ENCODE peak calls at places on chromosomes 12 and 14, in seven cellular contexts. One of them, this sample, is unnamed.

GRCh38 chr12:72865921-72866320 is 593.8 kb downstream of the TRHDE start:
- DNase-seq in endothelial cell: no peak
- DNase-seq in activated CD8-positive, alpha-beta memory T cell treated with anti-CD3 and anti-CD28 coated beads for 4 hours: no peak
- DNase-seq in nephron progenitor cell: no peak
- DNase-seq in central memory CD4-positive, alpha-beta T cell: no peak
- DNase-seq in H54: no peak
- DNase-seq in stimulated activated CD4-positive, alpha-beta T cell treated with anti-CD3 and anti-CD28 coated beads, Interleukin-2, amount 100 ng/mL, for 4 hours: no peak
- DNase-seq in this sample: no peak

GRCh38 chr14:55794655-55795583 is 214.9 kb downstream of the KTN1 start:
- DNase-seq in endothelial cell: no peak
- DNase-seq in nephron progenitor cell: no peak
- DNase-seq in central memory CD4-positive, alpha-beta T cell: no peak
- DNase-seq in H54: peak; percentile 6
- DNase-seq in stimulated activated CD4-positive, alpha-beta T cell treated with anti-CD3 and anti-CD28 coated beads, Interleukin-2, amount 100 ng/mL, for 4 hours: no peak
- DNase-seq in activated CD8-positive, alpha-beta memory T cell treated with anti-CD3 and anti-CD28 coated beads for 4 hours: no peak
- DNase-seq in this sample: peak; percentile 50

GRCh38 chr12:14577344-14577743 is 9.7 kb upstream of the PLBD1 start:
- DNase-seq in activated CD8-positive, alpha-beta memory T cell treated with anti-CD3 and anti-CD28 coated beads for 4 hours: no peak
- DNase-seq in endothelial cell: no peak
- DNase-seq in central memory CD4-positive, alpha-beta T cell: peak; percentile 59
- DNase-seq in nephron progenitor cell: no peak
- DNase-seq in H54: no peak
- DNase-seq in stimulated activated CD4-positive, alpha-beta T cell treated with anti-CD3 and anti-CD28 coated beads, Interleukin-2, amount 100 ng/mL, for 4 hours: no peak
- DNase-seq in this sample: no peak

GRCh38 chr12:21527451-21528180 is 1.5 kb downstream of the SPX start:
- DNase-seq in nephron progenitor cell: peak; percentile 72
- DNase-seq in stimulated activated CD4-positive, alpha-beta T cell treated with anti-CD3 and anti-CD28 coated beads, Interleukin-2, amount 100 ng/mL, for 4 hours: peak; percentile 23
- DNase-seq in activated CD8-positive, alpha-beta memory T cell treated with anti-CD3 and anti-CD28 coated beads for 4 hours: no peak
- DNase-seq in H54: no peak
- DNase-seq in central memory CD4-positive, alpha-beta T cell: peak; percentile 52
- DNase-seq in endothelial cell: peak; percentile 65
- DNase-seq in this sample: peak; percentile 73

GRCh38 chr12:124768462-124769165 is 95.0 kb downstream of the SCARB1 start:
- DNase-seq in nephron progenitor cell: no peak
- DNase-seq in endothelial cell: no peak
- DNase-seq in central memory CD4-positive, alpha-beta T cell: no peak
- DNase-seq in activated CD8-positive, alpha-beta memory T cell treated with anti-CD3 and anti-CD28 coated beads for 4 hours: no peak
- DNase-seq in H54: no peak
- DNase-seq in stimulated activated CD4-positive, alpha-beta T cell treated with anti-CD3 and anti-CD28 coated beads, Interleukin-2, amount 100 ng/mL, for 4 hours: no peak
- DNase-seq in this sample: peak; percentile 48

GRCh38 chr12:104352106-104352713 is 48.7 kb downstream of the EID3 start:
- DNase-seq in H54: no peak
- DNase-seq in endothelial cell: no peak
- DNase-seq in central memory CD4-positive, alpha-beta T cell: no peak
- DNase-seq in activated CD8-positive, alpha-beta memory T cell treated with anti-CD3 and anti-CD28 coated beads for 4 hours: no peak
- DNase-seq in stimulated activated CD4-positive, alpha-beta T cell treated with anti-CD3 and anti-CD28 coated beads, Interleukin-2, amount 100 ng/mL, for 4 hours: no peak
- DNase-seq in nephron progenitor cell: no peak
- DNase-seq in this sample: peak; percentile 37

GRCh38 chr12:122021193-122021821 is 377 bp upstream of the BCL7A start:
- DNase-seq in activated CD8-positive, alpha-beta memory T cell treated with anti-CD3 and anti-CD28 coated beads for 4 hours: no peak
- DNase-seq in H54: no peak
- DNase-seq in stimulated activated CD4-positive, alpha-beta T cell treated with anti-CD3 and anti-CD28 coated beads, Interleukin-2, amount 100 ng/mL, for 4 hours: no peak
- DNase-seq in nephron progenitor cell: peak; percentile 53
- DNase-seq in central memory CD4-positive, alpha-beta T cell: no peak
- DNase-seq in endothelial cell: peak; percentile 17
- DNase-seq in this sample: peak; percentile 54

GRCh38 chr12:3655331-3655900 is 97.5 kb downstream of the CRACR2A start:
- DNase-seq in activated CD8-positive, alpha-beta memory T cell treated with anti-CD3 and anti-CD28 coated beads for 4 hours: no peak
- DNase-seq in endothelial cell: peak; percentile 31
- DNase-seq in stimulated activated CD4-positive, alpha-beta T cell treated with anti-CD3 and anti-CD28 coated beads, Interleukin-2, amount 100 ng/mL, for 4 hours: no peak
- DNase-seq in central memory CD4-positive, alpha-beta T cell: no peak
- DNase-seq in H54: peak; percentile 25
- DNase-seq in nephron progenitor cell: no peak
- DNase-seq in this sample: peak; percentile 46

GRCh38 chr12:55797068-55797467 is 20.5 kb downstream of the SARNP start:
- DNase-seq in central memory CD4-positive, alpha-beta T cell: no peak
- DNase-seq in H54: no peak
- DNase-seq in nephron progenitor cell: peak; percentile 31
- DNase-seq in activated CD8-positive, alpha-beta memory T cell treated with anti-CD3 and anti-CD28 coated beads for 4 hours: no peak
- DNase-seq in stimulated activated CD4-positive, alpha-beta T cell treated with anti-CD3 and anti-CD28 coated beads, Interleukin-2, amount 100 ng/mL, for 4 hours: no peak
- DNase-seq in endothelial cell: peak; percentile 11
- DNase-seq in this sample: peak; percentile 63

GRCh38 chr12:129193263-129193871 is 340.1 kb downstream of the GLT1D1 start:
- DNase-seq in stimulated activated CD4-positive, alpha-beta T cell treated with anti-CD3 and anti-CD28 coated beads, Interleukin-2, amount 100 ng/mL, for 4 hours: no peak
- DNase-seq in endothelial cell: no peak
- DNase-seq in nephron progenitor cell: peak; percentile 32
- DNase-seq in activated CD8-positive, alpha-beta memory T cell treated with anti-CD3 and anti-CD28 coated beads for 4 hours: no peak
- DNase-seq in H54: no peak
- DNase-seq in central memory CD4-positive, alpha-beta T cell: no peak
- DNase-seq in this sample: peak; percentile 1

GRCh38 chr12:32031109-32031508 is 71.9 kb downstream of the RESF1 start:
- DNase-seq in nephron progenitor cell: no peak
- DNase-seq in endothelial cell: peak; percentile 14
- DNase-seq in activated CD8-positive, alpha-beta memory T cell treated with anti-CD3 and anti-CD28 coated beads for 4 hours: no peak
- DNase-seq in central memory CD4-positive, alpha-beta T cell: no peak
- DNase-seq in stimulated activated CD4-positive, alpha-beta T cell treated with anti-CD3 and anti-CD28 coated beads, Interleukin-2, amount 100 ng/mL, for 4 hours: no peak
- DNase-seq in H54: no peak
- DNase-seq in this sample: no peak